ENCODE peak calls at places on chromosomes 16 and 17, in six cellular contexts. Q is hepatocyte, U is gastrocnemius medialis, V is fibroblast of mammary gland, A is prostate gland, W is neural crest cell. M is an unnamed sample.

GRCh38 chr16:18953535-18953934 is 27.3 kb upstream of the SMG1 start:
- DNase-seq in Q (no peak), U (no peak), V (no peak), A (no peak), W (no peak), M (no peak)

GRCh38 chr16:27355610-27356009 is 41.8 kb downstream of the IL4R start:
- DNase-seq in Q (no peak), U (peak; percentile 19), V (peak; percentile 56), A (no peak), W (no peak), M (no peak)

GRCh38 chr17:14046978-14047377 is 22.3 kb upstream of the COX10 start:
- DNase-seq in Q (no peak), U (no peak), V (no peak), A (no peak), W (no peak), M (no peak)

GRCh38 chr16:680967-681745 is 946 bp downstream of the STUB1 start:
- DNase-seq in Q (peak; percentile 66), U (peak; percentile 79), V (peak; percentile 77), A (no peak), W (no peak), M (no peak)

GRCh38 chr16:89174877-89175276 is 3.3 kb downstream of the CDH15 start:
- DNase-seq in Q (no peak), U (no peak), V (no peak), A (no peak), W (no peak), M (no peak)

GRCh38 chr16:67814567-67814966 is 7.9 kb downstream of the TSNAXIP1 start:
- DNase-seq in Q (no peak), U (no peak), V (no peak), A (no peak), W (no peak), M (no peak)

GRCh38 chr17:1431631-1432104 is 24.4 kb downstream of the CRK start:
- DNase-seq in Q (no peak), U (no peak), V (no peak), A (no peak), W (no peak), M (no peak)

GRCh38 chr16:72042157-72042660 is 12.1 kb upstream of the HP start:
- DNase-seq in Q (no peak), U (peak; percentile 87), V (no peak), A (no peak), W (no peak), M (no peak)

GRCh38 chr16:22141746-22142145 is 20.6 kb upstream of the SDR42E2 start:
- DNase-seq in Q (no peak), U (no peak), V (peak; percentile 47), A (no peak), W (no peak), M (no peak)

GRCh38 chr17:32836527-32836926 is 40.4 kb downstream of the MYO1D start:
- DNase-seq in Q (no peak), U (no peak), V (no peak), A (no peak), W (no peak), M (no peak)

GRCh38 chr17:43212641-43213490 is 1.2 kb downstream of the TMEM106A start:
- DNase-seq in Q (no peak), U (no peak), V (no peak), A (peak; percentile 47), W (no peak), M (no peak)

GRCh38 chr17:44872131-44872768 is 24.6 kb downstream of the HIGD1B start:
- DNase-seq in Q (no peak), U (peak; percentile 95), V (no peak), A (no peak), W (no peak), M (no peak)

GRCh38 chr16:51834131-51834530 is 683.1 kb upstream of the SALL1 start:
- DNase-seq in Q (no peak), U (no peak), V (no peak), A (no peak), W (no peak), M (no peak)

GRCh38 chr16:71347146-71347545 is 11.4 kb upstream of the CALB2 start:
- DNase-seq in Q (no peak), U (no peak), V (no peak), A (no peak), W (no peak), M (no peak)

GRCh38 chr16:70390774-70391173 is 44.1 kb downstream of the DDX19A start:
- DNase-seq in Q (peak; percentile 42), U (no peak), V (no peak), A (peak; percentile 40), W (no peak), M (no peak)

GRCh38 chr16:56787185-56787584 is 57.3 kb downstream of the NUP93 start:
- DNase-seq in Q (no peak), U (no peak), V (no peak), A (no peak), W (no peak), M (no peak)

GRCh38 chr17:74361613-74362391 is at the start of gene BTBD17:
- DNase-seq in Q (peak; percentile 71), U (peak; percentile 39), V (no peak), A (peak; percentile 19), W (peak; percentile 81), M (peak; percentile 91)

GRCh38 chr17:28381141-28381825 is 9.8 kb downstream of the SARM1 start:
- DNase-seq in Q (peak; percentile 56), U (no peak), V (no peak), A (no peak), W (peak; percentile 38), M (no peak)

GRCh38 chr16:88305176-88305575 is 77.6 kb upstream of the ZNF469 start:
- DNase-seq in Q (no peak), U (no peak), V (no peak), A (no peak), W (no peak), M (no peak)

GRCh38 chr17:50180593-50180992 is 14.8 kb downstream of the SGCA start:
- DNase-seq in Q (no peak), U (no peak), V (no peak), A (no peak), W (no peak), M (no peak)

GRCh38 chr16:11914759-11915643 is 755 bp downstream of the GSPT1 start:
- DNase-seq in Q (peak; percentile 72), U (peak; percentile 16), V (peak; percentile 42), A (peak; percentile 15), W (peak; percentile 8), M (no peak)

GRCh38 chr17:10036511-10037061 is 131.5 kb upstream of the RCVRN start:
- DNase-seq in Q (no peak), U (peak; percentile 56), V (no peak), A (no peak), W (peak; percentile 41), M (no peak)

GRCh38 chr17:82228842-82229685 is at the start of gene SLC16A3:
- DNase-seq in Q (peak; percentile 91), U (peak; percentile 43), V (peak; percentile 69), A (no peak), W (no peak), M (peak; percentile 88)

GRCh38 chr17:74392848-74393247 is 25.5 kb downstream of the GPR142 start:
- DNase-seq in Q (no peak), U (no peak), V (no peak), A (no peak), W (no peak), M (no peak)

GRCh38 chr16:8764486-8765250 is 32.8 kb downstream of the TMEM186 start:
- DNase-seq in Q (no peak), U (no peak), V (no peak), A (no peak), W (no peak), M (no peak)

GRCh38 chr17:45992175-45992574 is 6.9 kb upstream of the STH start:
- DNase-seq in Q (no peak), U (no peak), V (no peak), A (no peak), W (no peak), M (no peak)

DNA sequence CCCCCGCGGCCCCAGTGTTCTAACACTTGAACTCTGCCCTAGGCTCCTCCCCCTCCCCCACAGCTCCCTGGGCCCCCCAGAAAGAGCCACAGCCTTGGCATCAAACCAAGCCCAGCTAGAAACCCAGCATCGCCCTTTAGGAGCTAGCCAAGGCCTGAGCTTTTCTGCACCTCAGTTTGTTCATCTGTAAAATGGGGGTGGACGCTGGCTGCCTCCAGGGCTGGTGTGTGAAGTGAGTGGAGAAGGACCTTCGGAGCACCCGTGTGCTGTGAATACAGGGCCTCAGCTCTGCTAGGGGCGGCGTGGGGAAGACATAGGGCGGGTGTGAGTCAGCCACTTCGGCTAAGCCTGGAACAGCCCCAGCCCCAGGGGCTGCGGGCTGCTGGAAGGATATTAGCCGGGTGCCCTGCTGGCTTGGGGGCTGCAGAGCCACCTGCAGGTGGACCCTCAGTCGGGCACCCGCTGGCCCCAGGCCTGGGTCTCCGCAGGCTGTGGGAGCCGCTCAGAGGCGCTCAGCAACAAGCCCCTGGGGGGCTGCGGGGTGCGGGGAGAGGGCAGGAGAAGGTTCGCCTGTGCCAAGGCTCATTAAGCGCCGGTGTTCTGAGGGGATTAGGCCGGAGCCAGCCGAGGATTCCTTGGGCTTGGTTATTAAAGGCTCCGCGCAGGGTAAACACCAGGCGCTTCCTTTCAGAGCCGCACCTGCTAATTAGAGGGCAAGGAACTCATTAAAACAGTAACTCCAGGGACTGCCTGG is 217.0 kb upstream of the CIBAR2 start:
- DNase-seq in Q (peak; percentile 71), U (no peak), V (no peak), A (no peak), W (peak; percentile 29), M (peak; percentile 48)
- TF ChIP-seq CTCF in Q (peak; percentile 16), U (no peak), V (no peak), A (no peak), W (peak; percentile 21), M (no peak)

GRCh38 chr17:65531508-65532431 is 29.7 kb downstream of the AXIN2 start:
- DNase-seq in Q (peak; percentile 76), U (no peak), V (peak; percentile 76), A (peak; percentile 30), W (peak; percentile 49), M (no peak)
- TF ChIP-seq CTCF in Q (peak; percentile 31), U (no peak), V (peak; percentile 27), A (no peak), W (peak; percentile 64), M (no peak)

DNA sequence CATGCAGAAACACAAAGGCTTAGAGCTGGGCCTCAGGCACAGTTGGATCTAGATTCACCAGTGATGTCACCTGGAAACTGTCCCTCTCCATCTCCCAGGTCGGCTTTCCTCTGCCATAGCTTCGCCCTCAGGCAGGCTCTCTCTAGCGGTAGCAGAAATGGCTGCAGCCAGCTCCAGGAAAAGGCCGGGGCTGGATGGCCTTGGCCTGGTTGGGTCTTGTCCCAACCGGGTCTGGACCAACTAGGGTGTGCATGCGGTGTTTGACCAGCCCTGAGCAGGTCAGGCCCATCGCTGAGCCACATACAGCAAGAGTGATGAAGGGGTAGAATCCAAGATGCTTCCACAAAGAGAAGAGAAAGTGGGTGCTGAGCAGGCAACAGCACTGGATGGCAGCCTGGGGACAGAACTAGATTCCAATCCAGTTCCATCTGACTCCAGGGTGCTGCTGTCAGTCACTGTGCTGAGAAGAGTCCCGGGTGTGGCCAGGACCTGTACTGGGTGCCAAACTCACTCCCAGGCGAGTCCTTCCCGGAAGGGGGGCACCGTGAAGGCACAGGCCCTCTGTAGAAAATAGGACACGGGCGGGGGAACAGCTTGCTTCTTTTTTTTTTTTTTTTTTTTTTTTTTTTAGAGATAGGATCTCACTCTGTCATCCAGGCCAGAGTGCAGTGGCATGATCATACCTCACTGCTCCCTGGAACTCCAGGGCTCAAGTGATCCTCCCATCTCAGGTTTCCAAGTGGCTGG is 51.8 kb downstream of the SOCS3 start:
- DNase-seq in Q (peak; percentile 6), U (peak; percentile 70), V (no peak), A (no peak), W (no peak), M (no peak)
- TF ChIP-seq CTCF in Q (no peak), U (peak; percentile 32), V (peak; percentile 8), A (no peak), W (no peak), M (no peak)

GRCh38 chr16:1828645-1829410 is 1.8 kb downstream of the FAHD1 start:
- DNase-seq in Q (peak; percentile 65), U (no peak), V (no peak), A (no peak), W (no peak), M (no peak)
- TF ChIP-seq CTCF in Q (no peak), U (no peak), V (no peak), A (no peak), W (no peak), M (no peak)

GRCh38 chr17:75517277-75517865 is 1.0 kb downstream of the TSEN54 start:
- DNase-seq in Q (no peak), U (no peak), V (no peak), A (no peak), W (no peak), M (no peak)
- TF ChIP-seq CTCF in Q (no peak), U (peak; percentile 15), V (no peak), A (no peak), W (no peak), M (no peak)